ENCODE peak calls at places on chromosome 9, in ten cellular contexts. One of them, this sample, is unnamed.

GRCh38 chr9:74284596-74284995 is 212.5 kb upstream of the RORB start:
- DNase-seq in cardiac fibroblast: no peak
- DNase-seq in epithelial cell of esophagus: peak; percentile 23
- DNase-seq in AG04450: no peak
- DNase-seq in heart left ventricle: no peak
- DNase-seq in thyroid gland: no peak
- DNase-seq in mesothelial cell of epicardium: no peak
- DNase-seq in GM23338: no peak
- DNase-seq in AG09309: no peak
- DNase-seq in IMR-90: no peak
- DNase-seq in this sample: no peak

GRCh38 chr9:99069532-99069931 is 35.4 kb upstream of the TGFBR1 start:
- DNase-seq in cardiac fibroblast: no peak
- DNase-seq in epithelial cell of esophagus: no peak
- DNase-seq in AG04450: no peak
- DNase-seq in heart left ventricle: no peak
- DNase-seq in thyroid gland: no peak
- DNase-seq in mesothelial cell of epicardium: no peak
- DNase-seq in GM23338: no peak
- DNase-seq in AG09309: no peak
- DNase-seq in IMR-90: no peak
- DNase-seq in this sample: no peak

GRCh38 chr9:84343111-84343521 is 2.6 kb upstream of the SLC28A3 start:
- DNase-seq in cardiac fibroblast: peak; percentile 63
- DNase-seq in epithelial cell of esophagus: peak; percentile 63
- DNase-seq in AG04450: no peak
- DNase-seq in heart left ventricle: no peak
- DNase-seq in thyroid gland: no peak
- DNase-seq in mesothelial cell of epicardium: no peak
- DNase-seq in GM23338: no peak
- DNase-seq in AG09309: no peak
- DNase-seq in IMR-90: peak; percentile 52
- DNase-seq in this sample: no peak

GRCh38 chr9:128927731-128928411 is 7.1 kb downstream of the PHYHD1 start:
- DNase-seq in cardiac fibroblast: peak; percentile 56
- DNase-seq in epithelial cell of esophagus: peak; percentile 61
- DNase-seq in AG04450: no peak
- DNase-seq in heart left ventricle: no peak
- DNase-seq in thyroid gland: peak; percentile 65
- DNase-seq in mesothelial cell of epicardium: peak; percentile 78
- DNase-seq in GM23338: peak; percentile 88
- DNase-seq in AG09309: no peak
- DNase-seq in IMR-90: peak; percentile 47
- DNase-seq in this sample: peak; percentile 30

GRCh38 chr9:121884057-121884512 is 209.0 kb downstream of the TTLL11 start:
- DNase-seq in cardiac fibroblast: no peak
- DNase-seq in epithelial cell of esophagus: no peak
- DNase-seq in AG04450: no peak
- DNase-seq in heart left ventricle: no peak
- DNase-seq in thyroid gland: no peak
- DNase-seq in mesothelial cell of epicardium: no peak
- DNase-seq in GM23338: peak; percentile 87
- DNase-seq in AG09309: no peak
- DNase-seq in IMR-90: no peak
- DNase-seq in this sample: no peak

GRCh38 chr9:36985769-36986547 is 48.1 kb downstream of the PAX5 start:
- DNase-seq in cardiac fibroblast: no peak
- DNase-seq in epithelial cell of esophagus: no peak
- DNase-seq in AG04450: no peak
- DNase-seq in heart left ventricle: no peak
- DNase-seq in thyroid gland: no peak
- DNase-seq in mesothelial cell of epicardium: no peak
- DNase-seq in GM23338: peak; percentile 86
- DNase-seq in AG09309: no peak
- DNase-seq in IMR-90: no peak
- DNase-seq in this sample: no peak

GRCh38 chr9:131275332-131276106 is 791 bp downstream of the FAM78A start:
- DNase-seq in cardiac fibroblast: no peak
- DNase-seq in epithelial cell of esophagus: no peak
- DNase-seq in AG04450: no peak
- DNase-seq in heart left ventricle: peak; percentile 71
- DNase-seq in thyroid gland: no peak
- DNase-seq in mesothelial cell of epicardium: no peak
- DNase-seq in GM23338: peak; percentile 72
- DNase-seq in AG09309: no peak
- DNase-seq in IMR-90: no peak
- DNase-seq in this sample: peak; percentile 46

GRCh38 chr9:125749287-125749935 is 2.2 kb downstream of the PBX3 start:
- DNase-seq in cardiac fibroblast: no peak
- DNase-seq in epithelial cell of esophagus: peak; percentile 17
- DNase-seq in AG04450: no peak
- DNase-seq in heart left ventricle: no peak
- DNase-seq in thyroid gland: no peak
- DNase-seq in mesothelial cell of epicardium: no peak
- DNase-seq in GM23338: no peak
- DNase-seq in AG09309: no peak
- DNase-seq in IMR-90: no peak
- DNase-seq in this sample: no peak

GRCh38 chr9:134913713-134914500 is 3.8 kb downstream of the FCN1 start:
- DNase-seq in cardiac fibroblast: no peak
- DNase-seq in epithelial cell of esophagus: no peak
- DNase-seq in AG04450: no peak
- DNase-seq in heart left ventricle: no peak
- DNase-seq in thyroid gland: no peak
- DNase-seq in mesothelial cell of epicardium: peak; percentile 22
- DNase-seq in GM23338: no peak
- DNase-seq in AG09309: no peak
- DNase-seq in IMR-90: no peak
- DNase-seq in this sample: no peak

GRCh38 chr9:76756273-76756650 is 8.0 kb upstream of the PCA3 start:
- DNase-seq in cardiac fibroblast: peak; percentile 46
- DNase-seq in epithelial cell of esophagus: peak; percentile 32
- DNase-seq in AG04450: no peak
- DNase-seq in heart left ventricle: no peak
- DNase-seq in thyroid gland: peak; percentile 35
- DNase-seq in mesothelial cell of epicardium: no peak
- DNase-seq in GM23338: peak; percentile 75
- DNase-seq in AG09309: no peak
- DNase-seq in IMR-90: peak; percentile 41
- DNase-seq in this sample: no peak

GRCh38 chr9:100112677-100113336 is 13.8 kb downstream of the INVS start:
- DNase-seq in cardiac fibroblast: no peak
- DNase-seq in epithelial cell of esophagus: no peak
- DNase-seq in AG04450: no peak
- DNase-seq in heart left ventricle: no peak
- DNase-seq in thyroid gland: no peak
- DNase-seq in mesothelial cell of epicardium: no peak
- DNase-seq in GM23338: peak; percentile 37
- DNase-seq in AG09309: no peak
- DNase-seq in IMR-90: no peak
- DNase-seq in this sample: no peak

GRCh38 chr9:135697226-135697625 is 2.1 kb downstream of the SOHLH1 start:
- DNase-seq in cardiac fibroblast: no peak
- DNase-seq in epithelial cell of esophagus: no peak
- DNase-seq in AG04450: no peak
- DNase-seq in heart left ventricle: no peak
- DNase-seq in thyroid gland: no peak
- DNase-seq in mesothelial cell of epicardium: no peak
- DNase-seq in GM23338: no peak
- DNase-seq in AG09309: no peak
- DNase-seq in IMR-90: no peak
- DNase-seq in this sample: no peak

GRCh38 chr9:123399803-123400378 is 43.9 kb downstream of the CRB2 start:
- DNase-seq in cardiac fibroblast: peak; percentile 7
- DNase-seq in epithelial cell of esophagus: no peak
- DNase-seq in AG04450: no peak
- DNase-seq in heart left ventricle: no peak
- DNase-seq in thyroid gland: peak; percentile 35
- DNase-seq in mesothelial cell of epicardium: no peak
- DNase-seq in GM23338: peak; percentile 82
- DNase-seq in AG09309: no peak
- DNase-seq in IMR-90: no peak
- DNase-seq in this sample: no peak
- TF ChIP-seq CTCF in cardiac fibroblast: peak; percentile 53
- TF ChIP-seq CTCF in epithelial cell of esophagus: peak; percentile 37
- TF ChIP-seq CTCF in AG04450: peak; percentile 46
- TF ChIP-seq CTCF in heart left ventricle: peak; percentile 42
- TF ChIP-seq CTCF in thyroid gland: peak; percentile 41
- TF ChIP-seq CTCF in mesothelial cell of epicardium: peak; percentile 44
- TF ChIP-seq CTCF in GM23338: peak; percentile 81
- TF ChIP-seq CTCF in AG09309: peak; percentile 61
- TF ChIP-seq CTCF in IMR-90: peak; percentile 39
- TF ChIP-seq CTCF in this sample: no peak

DNA sequence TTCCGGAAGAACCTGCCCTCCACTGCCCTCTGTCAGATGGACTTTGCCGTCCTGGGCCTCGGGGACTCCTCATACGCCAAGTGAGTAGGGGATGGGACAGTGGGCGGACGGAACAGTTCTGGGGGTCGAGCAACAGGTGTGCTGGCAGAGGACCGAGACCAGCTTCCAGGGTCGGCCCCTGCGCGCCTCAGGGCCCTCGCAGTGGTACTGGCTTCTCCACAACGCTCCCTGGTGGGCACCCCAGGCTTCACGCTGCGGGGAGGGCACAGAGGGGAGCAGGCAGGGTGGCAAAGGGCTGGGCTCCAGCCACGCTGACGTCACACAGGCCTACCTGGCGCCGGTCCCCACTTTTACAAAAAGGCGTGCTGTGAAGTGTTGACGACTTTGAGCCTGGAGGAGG is 7.0 kb downstream of the NDOR1 start:
- DNase-seq in cardiac fibroblast: no peak
- DNase-seq in epithelial cell of esophagus: no peak
- DNase-seq in AG04450: no peak
- DNase-seq in heart left ventricle: no peak
- DNase-seq in thyroid gland: no peak
- DNase-seq in mesothelial cell of epicardium: no peak
- DNase-seq in GM23338: no peak
- DNase-seq in AG09309: no peak
- DNase-seq in IMR-90: no peak
- DNase-seq in this sample: no peak
- TF ChIP-seq CTCF in cardiac fibroblast: no peak
- TF ChIP-seq CTCF in epithelial cell of esophagus: no peak
- TF ChIP-seq CTCF in AG04450: no peak
- TF ChIP-seq CTCF in heart left ventricle: no peak
- TF ChIP-seq CTCF in thyroid gland: no peak
- TF ChIP-seq CTCF in mesothelial cell of epicardium: no peak
- TF ChIP-seq CTCF in GM23338: peak; percentile 45
- TF ChIP-seq CTCF in AG09309: no peak
- TF ChIP-seq CTCF in IMR-90: no peak
- TF ChIP-seq CTCF in this sample: no peak

GRCh38 chr9:120522032-120522431 is 57.9 kb downstream of the CDK5RAP2 start:
- DNase-seq in cardiac fibroblast: no peak
- DNase-seq in epithelial cell of esophagus: no peak
- DNase-seq in AG04450: no peak
- DNase-seq in heart left ventricle: no peak
- DNase-seq in thyroid gland: no peak
- DNase-seq in mesothelial cell of epicardium: no peak
- DNase-seq in GM23338: no peak
- DNase-seq in AG09309: no peak
- DNase-seq in IMR-90: no peak
- DNase-seq in this sample: no peak
- TF ChIP-seq CTCF in cardiac fibroblast: no peak
- TF ChIP-seq CTCF in epithelial cell of esophagus: no peak
- TF ChIP-seq CTCF in AG04450: no peak
- TF ChIP-seq CTCF in heart left ventricle: no peak
- TF ChIP-seq CTCF in thyroid gland: no peak
- TF ChIP-seq CTCF in mesothelial cell of epicardium: no peak
- TF ChIP-seq CTCF in GM23338: no peak
- TF ChIP-seq CTCF in AG09309: no peak
- TF ChIP-seq CTCF in IMR-90: no peak
- TF ChIP-seq CTCF in this sample: no peak

DNA sequence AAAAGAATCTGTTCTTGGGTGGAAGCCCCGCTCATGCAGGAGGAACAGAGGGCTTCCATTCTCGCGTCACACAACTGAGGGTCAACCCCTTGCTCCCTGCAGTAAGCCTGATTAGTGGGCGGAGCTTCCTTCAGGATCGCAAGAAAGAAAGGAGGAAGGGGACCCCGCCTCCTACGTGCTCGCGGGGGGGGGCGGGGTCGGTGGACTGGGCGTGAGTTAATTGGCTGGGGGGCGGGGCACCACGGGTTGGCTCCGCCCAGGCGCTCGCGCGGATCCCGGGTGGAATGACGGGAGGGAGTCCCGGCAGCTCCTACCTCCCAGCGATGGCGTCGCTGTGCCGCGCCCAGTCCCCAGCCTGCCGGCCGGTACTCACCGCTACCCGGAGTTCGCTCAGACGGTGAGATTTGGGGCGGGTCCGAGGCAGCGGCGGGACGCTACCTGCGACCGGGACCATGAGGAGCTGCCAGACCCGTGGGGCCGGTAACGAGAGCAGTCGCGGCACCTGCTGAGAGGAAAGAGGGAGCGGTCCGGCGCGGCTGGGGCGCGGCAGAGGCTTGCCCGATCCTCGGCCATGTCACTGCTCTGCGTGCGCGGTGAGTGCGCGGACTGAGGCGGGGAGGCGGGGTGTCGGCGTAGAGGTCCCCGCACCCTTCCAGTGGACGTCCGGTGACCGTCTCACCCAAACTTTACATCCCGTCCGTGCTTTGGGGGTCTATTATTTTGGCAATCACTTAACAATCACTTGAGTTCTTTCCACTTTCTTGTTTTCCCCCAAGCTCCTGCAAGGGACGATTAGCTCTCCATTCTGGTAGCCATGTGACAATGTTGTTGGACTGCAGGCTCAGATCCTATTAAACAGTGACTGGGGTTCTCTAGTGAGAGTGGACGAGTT is at the start of gene UNC13B:
- DNase-seq in cardiac fibroblast: peak; percentile 92
- DNase-seq in epithelial cell of esophagus: peak; percentile 94
- DNase-seq in AG04450: peak; percentile 74
- DNase-seq in heart left ventricle: peak; percentile 96
- DNase-seq in thyroid gland: peak; percentile 96
- DNase-seq in mesothelial cell of epicardium: peak; percentile 97
- DNase-seq in GM23338: peak; percentile 99
- DNase-seq in AG09309: peak; percentile 61
- DNase-seq in IMR-90: peak; percentile 83
- DNase-seq in this sample: peak; percentile 72
- TF ChIP-seq CTCF in cardiac fibroblast: peak; percentile 17
- TF ChIP-seq CTCF in epithelial cell of esophagus: peak; percentile 9
- TF ChIP-seq CTCF in AG04450: peak; percentile 26
- TF ChIP-seq CTCF in heart left ventricle: peak; percentile 51
- TF ChIP-seq CTCF in thyroid gland: peak; percentile 8
- TF ChIP-seq CTCF in mesothelial cell of epicardium: no peak
- TF ChIP-seq CTCF in GM23338: peak; percentile 17
- TF ChIP-seq CTCF in AG09309: peak; percentile 1
- TF ChIP-seq CTCF in IMR-90: peak; percentile 8
- TF ChIP-seq CTCF in this sample: no peak

GRCh38 chr9:81266674-81267073 is 422.7 kb downstream of the TLE1 start:
- DNase-seq in cardiac fibroblast: peak; percentile 68
- DNase-seq in epithelial cell of esophagus: peak; percentile 92
- DNase-seq in AG04450: no peak
- DNase-seq in heart left ventricle: no peak
- DNase-seq in thyroid gland: no peak
- DNase-seq in mesothelial cell of epicardium: no peak
- DNase-seq in GM23338: no peak
- DNase-seq in AG09309: no peak
- DNase-seq in IMR-90: peak; percentile 78
- DNase-seq in this sample: no peak
- TF ChIP-seq CTCF in cardiac fibroblast: no peak
- TF ChIP-seq CTCF in epithelial cell of esophagus: no peak
- TF ChIP-seq CTCF in AG04450: no peak
- TF ChIP-seq CTCF in heart left ventricle: no peak
- TF ChIP-seq CTCF in thyroid gland: no peak
- TF ChIP-seq CTCF in mesothelial cell of epicardium: no peak
- TF ChIP-seq CTCF in GM23338: no peak
- TF ChIP-seq CTCF in AG09309: no peak
- TF ChIP-seq CTCF in IMR-90: no peak
- TF ChIP-seq CTCF in this sample: no peak